ENCODE peak calls at places on chromosomes 11 and 22, in six cellular contexts. G, P, W, Z, F and K are unnamed samples.

GRCh38 chr22:24435323-24435645 is 7.9 kb downstream of the ADORA2A start:
- DNase-seq in Z (no peak), W (peak), P (no peak), F (no peak), G (no peak), K (no peak)

GRCh38 chr11:26377619-26378018 is 45.7 kb downstream of the ANO3 start:
- DNase-seq in W (no peak), F (no peak), G (no peak), P (no peak), Z (no peak), K (no peak)

GRCh38 chr11:34680918-34681554 is 60.1 kb downstream of the EHF start:
- DNase-seq in W (no peak), G (no peak), P (peak), Z (no peak), F (no peak), K (no peak)

GRCh38 chr11:31813961-31814868 is 3.1 kb upstream of the PAX6 start:
- DNase-seq in G (no peak), Z (no peak), F (no peak), W (no peak), P (no peak), K (no peak)

GRCh38 chr11:19890308-19890707 is 177.7 kb downstream of the NAV2 start:
- DNase-seq in F (no peak), G (no peak), P (peak), Z (no peak), W (no peak), K (no peak)

GRCh38 chr11:75160328-75160757 is 9.4 kb downstream of the SLCO2B1 start:
- DNase-seq in W (no peak), G (no peak), P (no peak), Z (no peak), F (no peak), K (no peak)

GRCh38 chr11:86370922-86371614 is 3.6 kb upstream of the CCDC81 start:
- DNase-seq in G (no peak), P (peak), Z (no peak), W (no peak), F (no peak), K (no peak)

GRCh38 chr22:21642584-21643448 is 714 bp downstream of the SDF2L1 start:
- DNase-seq in G (peak), P (peak), W (peak), F (no peak), Z (peak), K (no peak)

GRCh38 chr11:100890779-100891178 is 203.7 kb downstream of the ARHGAP42 start:
- DNase-seq in F (no peak), P (peak), W (no peak), G (no peak), Z (no peak), K (no peak)

GRCh38 chr11:22203281-22203680 is 10.4 kb downstream of the ANO5 start:
- DNase-seq in P (no peak), W (no peak), F (no peak), G (no peak), Z (no peak), K (no peak)

GRCh38 chr11:32382339-32383049 is 52.8 kb downstream of the WT1 start:
- DNase-seq in W (no peak), F (no peak), Z (no peak), P (no peak), G (no peak), K (no peak)

GRCh38 chr11:75275581-75275980 is 35.0 kb downstream of the TPBGL start:
- DNase-seq in W (peak), G (no peak), F (peak), P (peak), Z (peak), K (no peak)

GRCh38 chr11:12536566-12536965 is 137.7 kb upstream of the TEAD1 start:
- DNase-seq in G (no peak), Z (no peak), F (no peak), P (no peak), W (no peak), K (no peak)

GRCh38 chr11:76030286-76030685 is 176.0 kb downstream of the WNT11 start:
- DNase-seq in Z (no peak), W (no peak), F (no peak), G (no peak), P (peak), K (no peak)

GRCh38 chr11:8865304-8865703 is 45.7 kb upstream of the AKIP1 start:
- DNase-seq in W (no peak), Z (no peak), P (no peak), G (no peak), F (no peak), K (no peak)

GRCh38 chr22:32562396-32562795 is 87.8 kb downstream of the FBXO7 start:
- DNase-seq in F (no peak), G (no peak), Z (no peak), W (no peak), P (no peak), K (no peak)

GRCh38 chr22:27663812-27664211 is 137.7 kb downstream of the MN1 start:
- DNase-seq in G (no peak), F (no peak), Z (no peak), P (peak), W (no peak), K (no peak)

GRCh38 chr11:1652778-1653540 is 23.4 kb downstream of the KRTAP5-5 start:
- DNase-seq in G (peak), Z (peak), P (peak), F (no peak), W (peak), K (no peak)

GRCh38 chr11:64892411-64892831 is 14.0 kb upstream of the EHD1 start:
- DNase-seq in G (no peak), F (no peak), P (no peak), W (no peak), Z (no peak), K (no peak)

GRCh38 chr11:61610905-61611304 is 30.0 kb upstream of the SYT7 start:
- DNase-seq in Z (no peak), G (no peak), W (no peak), F (no peak), P (no peak), K (no peak)

GRCh38 chr11:78147807-78148206 is 8.4 kb upstream of the ALG8 start:
- DNase-seq in G (no peak), P (no peak), F (no peak), Z (no peak), W (no peak), K (no peak)

GRCh38 chr11:116707746-116708145 is 65.0 kb downstream of the BUD13 start:
- DNase-seq in F (no peak), Z (no peak), W (no peak), G (no peak), P (no peak), K (no peak)

GRCh38 chr22:33382427-33382826 is 324.2 kb upstream of the SYN3 start:
- DNase-seq in G (no peak), P (no peak), F (no peak), W (no peak), Z (no peak), K (no peak)

GRCh38 chr11:95556342-95557151 is 233.0 kb downstream of the FAM76B start:
- DNase-seq in P (peak), F (no peak), W (no peak), G (no peak), Z (no peak), K (peak)

GRCh38 chr11:80346660-80347059 is 905.8 kb upstream of the TENM4 start:
- DNase-seq in G (no peak), P (no peak), F (no peak), W (no peak), Z (no peak), K (no peak)

GRCh38 chr22:46001426-46002106 is 24.6 kb upstream of the WNT7B start:
- DNase-seq in Z (no peak), F (no peak), P (no peak), W (no peak), G (no peak), K (no peak)

GRCh38 chr11:1134848-1135445 is 22.8 kb upstream of the MUC5AC start:
- DNase-seq in Z (no peak), G (no peak), F (no peak), P (no peak), W (no peak), K (no peak)

GRCh38 chr11:93476796-93477195 is 66.4 kb downstream of the SMCO4 start:
- DNase-seq in Z (no peak), G (no peak), P (peak), F (no peak), W (no peak), K (no peak)

GRCh38 chr11:27718346-27718852 is 18.1 kb upstream of the BDNF start:
- DNase-seq in G (no peak), P (peak), W (no peak), Z (no peak), F (no peak), K (no peak)

GRCh38 chr11:123033895-123034294 is 28.0 kb downstream of the HSPA8 start:
- DNase-seq in W (no peak), Z (no peak), F (no peak), P (no peak), G (no peak), K (no peak)

GRCh38 chr11:29129850-29130249 is 887.0 kb downstream of the KCNA4 start:
- DNase-seq in Z (no peak), F (no peak), P (peak), W (no peak), G (no peak), K (no peak)

GRCh38 chr11:65323813-65324212 is 9.1 kb downstream of the CDC42EP2 start:
- DNase-seq in P (no peak), Z (no peak), G (peak), F (no peak), W (no peak), K (no peak)

GRCh38 chr22:44289429-44290171 is 23.2 kb downstream of the SHISAL1 start:
- DNase-seq in W (no peak), G (peak), F (no peak), P (peak), Z (no peak), K (no peak)

GRCh38 chr11:113638378-113638777 is 67.7 kb downstream of the TMPRSS5 start:
- DNase-seq in F (no peak), G (no peak), W (no peak), P (no peak), Z (no peak), K (no peak)
- TF ChIP-seq CTCF in F (no peak), G (no peak), W (no peak), P (no peak), Z (no peak), K (no peak)

GRCh38 chr22:37803636-37804371 is 3.9 kb upstream of the GCAT start:
- DNase-seq in W (no peak), F (no peak), G (no peak), P (no peak), Z (no peak), K (no peak)
- H3K4me3 ChIP-seq in W (no peak), F (peak), G (no peak), P (no peak), Z (no peak), K (no peak)

DNA sequence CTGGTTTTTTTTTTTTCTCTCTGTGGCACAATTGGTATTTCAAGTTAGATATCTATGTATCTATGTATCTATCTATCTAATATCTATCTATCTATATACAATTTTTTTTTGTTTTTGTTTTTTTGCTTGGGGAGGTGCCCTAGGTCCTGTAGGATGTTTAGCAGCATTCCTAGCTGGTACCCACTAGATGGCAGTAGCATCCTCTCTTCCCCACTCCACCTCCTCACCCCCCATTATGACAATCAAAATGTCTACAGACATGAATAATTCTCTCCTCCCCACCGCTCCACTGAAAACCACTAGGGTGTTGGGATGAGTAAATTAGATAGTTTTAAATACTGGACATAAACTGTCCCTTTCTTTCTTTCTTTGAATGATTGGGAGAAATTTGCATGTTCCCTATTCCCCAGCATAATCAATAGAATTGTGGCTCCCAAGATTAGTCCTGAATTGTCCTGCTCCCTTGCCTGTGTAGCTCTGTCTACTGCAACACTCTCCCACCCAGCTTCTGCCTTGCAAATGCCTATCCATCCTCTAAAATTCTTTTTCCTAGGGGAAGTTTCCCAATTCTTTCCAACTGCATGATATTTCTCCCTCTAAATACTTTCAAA is 1152.4 kb downstream of the LRRC4C start:
- DNase-seq in F (no peak), G (no peak), P (peak), W (peak), Z (no peak), K (no peak)
- TF ChIP-seq CTCF in F (no peak), G (peak), P (peak), W (peak), Z (peak), K (peak)

GRCh38 chr11:68693484-68693882 is 9.1 kb downstream of the GAL start:
- DNase-seq in G (no peak), Z (no peak), F (no peak), W (no peak), P (no peak), K (no peak)

GRCh38 chr11:68691402-68691784 is 7.0 kb downstream of the GAL start:
- DNase-seq in F (no peak), G (no peak), Z (no peak), W (no peak), P (no peak), K (no peak)

GRCh38 chr11:68692115-68692514 is 7.8 kb downstream of the GAL start:
- DNase-seq in Z (no peak), F (no peak), G (no peak), W (peak), P (no peak), K (no peak)

GRCh38 chr11:68692881-68693483 is 8.6 kb downstream of the GAL start:
- DNase-seq in G (no peak), F (no peak), Z (no peak), W (no peak), P (no peak), K (no peak)

DNA sequence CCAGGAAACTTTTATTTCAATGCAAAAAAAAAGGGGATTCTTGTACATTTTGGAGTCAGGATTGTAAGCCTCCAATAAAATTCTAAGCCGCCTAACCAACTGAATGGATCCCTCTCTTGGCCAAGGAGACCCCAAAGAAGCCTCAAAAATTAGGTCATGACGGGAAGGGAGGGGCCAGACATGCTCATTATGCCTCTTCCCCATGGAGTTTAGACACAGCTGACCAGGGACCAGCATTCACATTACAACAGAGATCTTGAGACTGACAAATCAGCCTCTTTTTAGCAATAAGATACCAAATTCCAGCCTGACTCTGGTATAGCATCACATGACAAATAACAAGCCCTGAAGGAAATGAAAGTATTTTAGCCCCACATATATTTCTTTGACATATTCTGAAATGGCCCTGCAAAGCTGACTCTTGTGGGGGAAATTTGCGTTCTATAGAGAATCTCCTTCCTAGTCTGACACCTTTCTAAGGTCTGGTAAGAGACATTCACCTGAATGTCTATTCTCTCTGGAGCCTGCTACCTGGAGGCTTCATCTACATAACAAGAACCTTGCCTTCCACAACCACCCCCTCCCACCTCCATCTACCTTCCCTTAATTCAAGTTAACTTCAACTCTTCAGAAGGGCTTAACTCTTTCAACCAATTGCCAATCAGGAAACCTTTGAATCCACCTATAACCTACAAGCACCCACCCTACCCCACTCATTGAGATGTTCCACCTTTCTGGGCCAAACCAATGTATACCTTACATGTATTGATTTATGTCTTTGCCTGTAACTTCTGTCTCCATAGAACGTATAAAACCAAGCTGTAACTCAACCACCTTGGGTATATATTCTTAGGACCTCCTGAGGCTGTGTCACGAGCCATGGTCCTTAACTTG is 10.3 kb downstream of the GAL start:
- DNase-seq in Z (no peak), P (no peak), W (no peak), F (no peak), G (no peak), K (no peak)
- H3K4me3 ChIP-seq in Z (no peak), P (no peak), W (no peak), F (no peak), G (no peak), K (no peak)

DNA sequence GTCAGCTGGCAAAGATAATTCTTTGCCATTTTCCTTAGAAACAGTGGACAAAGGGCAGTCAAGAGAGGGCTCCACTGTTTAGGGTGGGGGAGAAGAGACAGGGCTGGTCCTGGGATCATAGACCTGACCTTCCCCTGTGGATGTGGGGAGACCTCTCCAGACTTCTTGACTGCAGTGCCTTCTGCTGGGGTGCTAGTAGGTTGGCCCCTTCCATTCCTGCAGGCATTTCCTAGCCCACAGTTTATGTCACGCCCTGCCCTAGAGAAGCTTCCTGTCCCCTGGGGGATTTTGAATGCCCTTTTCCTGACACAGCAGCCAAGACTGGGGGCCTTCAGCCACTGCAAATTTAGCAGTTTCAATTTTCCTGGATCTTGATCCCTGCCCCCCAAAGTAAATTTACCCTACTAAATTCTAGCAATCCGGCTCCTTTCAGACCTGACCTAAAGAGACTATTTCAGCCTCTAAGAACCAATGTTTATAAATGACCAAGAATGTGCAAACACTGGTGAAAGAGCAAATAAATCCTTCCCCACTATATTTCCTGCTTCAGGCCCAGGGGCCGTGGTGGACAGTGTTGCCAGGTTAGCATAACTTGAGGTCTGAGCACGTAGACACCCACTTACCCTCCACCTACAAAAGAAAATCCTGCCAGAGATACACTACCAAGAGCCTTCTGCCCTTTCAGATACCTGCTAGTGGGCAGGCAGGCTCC is 58.4 kb downstream of the PPFIBP2 start:
- DNase-seq in W (no peak), F (no peak), Z (peak), P (peak), G (no peak), K (no peak)
- TF ChIP-seq CTCF in W (peak), F (peak), Z (no peak), P (no peak), G (no peak), K (no peak)